ENCODE peak calls at places on chromosome 2, in five cellular contexts. B, Y, N, W and G are unnamed samples.

GRCh38 chr2:17298453-17298852 is 219.8 kb downstream of the RAD51AP2 start:
- DNase-seq in Y (no peak), W (no peak), N (no peak), B (no peak), G (no peak)

GRCh38 chr2:207276858-207277257 is 111.1 kb upstream of the KLF7 start:
- DNase-seq in B (no peak), W (no peak), N (no peak), Y (no peak), G (no peak)

GRCh38 chr2:174053285-174053684 is 88.1 kb upstream of the SP3 start:
- DNase-seq in N (no peak), B (peak; percentile 36), Y (no peak), W (no peak), G (peak; percentile 50)

GRCh38 chr2:127576433-127577207 is 41.1 kb downstream of the MYO7B start:
- DNase-seq in B (peak; percentile 79), Y (peak; percentile 70), N (no peak), W (peak; percentile 89), G (no peak)

GRCh38 chr2:62038980-62039771 is 133.7 kb downstream of the COMMD1 start:
- DNase-seq in N (no peak), W (no peak), B (no peak), Y (no peak), G (no peak)

GRCh38 chr2:130873700-130874346 is 37.1 kb downstream of the ARHGEF4 start:
- DNase-seq in B (peak; percentile 75), W (peak; percentile 33), Y (peak; percentile 81), N (peak; percentile 48), G (peak; percentile 84)

GRCh38 chr2:20164061-20164733 is 60.7 kb downstream of the SDC1 start:
- DNase-seq in N (no peak), B (peak; percentile 49), Y (no peak), W (no peak), G (peak; percentile 40)

GRCh38 chr2:235406420-235406819 is 87.4 kb upstream of the AGAP1 start:
- DNase-seq in B (no peak), W (no peak), N (no peak), Y (no peak), G (no peak)

GRCh38 chr2:182649316-182649715 is 66.7 kb upstream of the DNAJC10 start:
- DNase-seq in Y (peak; percentile 56), N (no peak), B (peak; percentile 70), W (no peak), G (peak; percentile 71)

GRCh38 chr2:85537600-85538506 is 1.1 kb upstream of the MAT2A start:
- DNase-seq in W (peak; percentile 74), N (no peak), B (peak; percentile 80), Y (peak; percentile 76), G (peak; percentile 75)

GRCh38 chr2:190947711-190948251 is 66.2 kb downstream of the STAT1 start:
- DNase-seq in Y (peak; percentile 51), N (no peak), B (peak; percentile 67), W (no peak), G (no peak)

GRCh38 chr2:98819350-98819749 is 88.4 kb upstream of the MGAT4A start:
- DNase-seq in W (no peak), Y (no peak), N (no peak), B (no peak), G (no peak)

GRCh38 chr2:60553992-60554648 is 666 bp upstream of the BCL11A start:
- DNase-seq in W (no peak), Y (peak; percentile 79), B (peak; percentile 80), N (no peak), G (peak; percentile 73)

GRCh38 chr2:237616373-237617304 is 10.7 kb upstream of the LRRFIP1 start:
- DNase-seq in Y (no peak), B (peak; percentile 53), W (no peak), N (no peak), G (no peak)

GRCh38 chr2:150476213-150476740 is 11.2 kb downstream of the RND3 start:
- DNase-seq in W (no peak), B (no peak), N (no peak), Y (no peak), G (no peak)

GRCh38 chr2:65276604-65277003 is 49.0 kb downstream of the ACTR2 start:
- DNase-seq in Y (no peak), N (no peak), W (no peak), B (no peak), G (no peak)

GRCh38 chr2:15720561-15721307 is 129.1 kb downstream of the DDX1 start:
- DNase-seq in B (no peak), N (no peak), W (no peak), Y (no peak), G (no peak)

GRCh38 chr2:133773862-133774674 is 205.8 kb upstream of the NCKAP5 start:
- DNase-seq in Y (no peak), N (no peak), W (no peak), B (no peak), G (no peak)

GRCh38 chr2:158487419-158487818 is 30.7 kb downstream of the PKP4 start:
- DNase-seq in Y (no peak), N (no peak), B (no peak), W (no peak), G (no peak)

GRCh38 chr2:96493072-96493471 is 12.1 kb downstream of the NEURL3 start:
- DNase-seq in B (no peak), Y (no peak), N (no peak), W (no peak), G (peak; percentile 41)

GRCh38 chr2:164574931-164575330 is 46.4 kb downstream of the GRB14 start:
- DNase-seq in N (no peak), W (no peak), B (no peak), Y (no peak), G (no peak)

GRCh38 chr2:12819098-12819465 is 102.3 kb downstream of the TRIB2 start:
- DNase-seq in N (no peak), B (peak; percentile 49), Y (peak; percentile 80), W (peak; percentile 78), G (no peak)

GRCh38 chr2:97726311-97727064 is 13.1 kb downstream of the ZAP70 start:
- DNase-seq in N (no peak), B (peak; percentile 50), W (no peak), Y (no peak), G (no peak)

GRCh38 chr2:158459161-158460003 is 2.6 kb downstream of the PKP4 start:
- DNase-seq in Y (no peak), W (no peak), N (no peak), B (peak; percentile 23), G (no peak)

GRCh38 chr2:161428240-161428587 is 12.1 kb downstream of the TBR1 start:
- DNase-seq in B (no peak), W (no peak), Y (no peak), N (no peak), G (peak; percentile 67)

DNA sequence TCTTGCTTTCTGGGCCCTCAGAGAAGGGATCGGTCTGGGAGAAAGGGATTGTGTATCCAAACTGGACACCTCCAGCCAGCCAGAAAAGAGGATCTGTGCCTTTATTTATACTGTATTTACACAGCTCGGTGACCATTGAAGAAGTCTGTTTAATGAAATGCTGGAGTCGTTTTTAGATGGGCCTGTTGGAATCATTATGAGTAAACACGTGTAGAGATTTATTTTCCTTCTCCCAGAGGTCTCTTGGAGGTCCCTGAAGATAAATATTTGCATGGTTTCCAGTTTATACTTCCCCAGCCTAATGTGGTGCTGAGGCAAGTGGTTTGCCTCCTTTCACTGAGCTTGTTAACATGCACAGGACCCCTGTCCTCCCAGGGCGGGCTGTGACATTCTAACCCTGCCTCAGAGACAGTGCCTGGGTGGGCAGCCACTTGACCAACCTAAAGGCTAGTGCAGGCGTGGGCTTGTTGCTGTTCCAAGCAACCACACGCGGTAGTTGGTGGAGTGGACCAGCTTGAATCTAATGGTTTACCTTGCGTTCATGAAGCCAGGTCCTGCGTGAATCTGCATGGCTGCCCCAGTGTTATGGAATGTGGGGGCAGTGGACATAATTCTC is 130.0 kb upstream of the DLX2 start:
- DNase-seq in W (no peak), N (no peak), B (no peak), Y (no peak), G (no peak)
- H3K4me1 ChIP-seq in W (no peaks in the 10 kb centered on the region), N (peaks cover 23% of the 10 kb centered on the region), B (no peaks in the 10 kb centered on the region), Y (peaks cover 7% of the 10 kb centered on the region), G (peaks cover 23% of the 10 kb centered on the region)

GRCh38 chr2:57759822-57760300 is 286.7 kb upstream of the VRK2 start:
- DNase-seq in B (peak; percentile 87), N (peak; percentile 55), Y (peak; percentile 91), W (peak; percentile 64), G (peak; percentile 96)
- H3K4me3 ChIP-seq in B (peak overlapping the region; percentile 28), N (no peak overlapping the region), Y (no peak overlapping the region), W (peak overlapping the region; percentile 24), G (peak overlapping the region; percentile 12)

DNA sequence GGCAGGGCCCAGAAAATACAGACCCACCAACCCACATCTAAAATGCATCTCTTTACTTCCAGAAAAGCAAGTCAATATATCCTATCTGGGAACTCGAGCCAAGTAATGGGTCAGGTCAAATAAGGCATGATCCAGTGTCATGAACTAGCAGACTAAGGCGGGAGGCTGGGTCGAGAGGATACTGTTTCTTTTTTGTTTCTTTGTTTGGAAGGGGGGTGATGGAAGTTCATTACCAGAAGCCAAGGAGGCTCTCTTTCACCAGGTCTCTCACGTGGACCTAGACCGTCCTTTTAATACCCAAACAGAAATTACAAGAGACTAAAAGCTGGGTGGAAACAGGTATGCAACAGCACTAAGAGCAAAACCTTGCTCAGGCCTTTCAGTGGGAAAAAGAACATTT is 108.3 kb downstream of the HDAC4 start:
- DNase-seq in Y (no peak), B (no peak), W (peak; percentile 12), N (no peak), G (no peak)
- H3K4me1 ChIP-seq in Y (peaks cover 46% of the 10 kb centered on the region), B (peaks cover 18% of the 10 kb centered on the region), W (peaks cover 97% of the 10 kb centered on the region), N (peaks cover 79% of the 10 kb centered on the region), G (peaks cover 83% of the 10 kb centered on the region)

GRCh38 chr2:74957886-74958276 is 562 bp upstream of the POLE4 start:
- DNase-seq in Y (no peak), W (no peak), B (no peak), N (no peak), G (no peak)
- H3K4me3 ChIP-seq in Y (peak overlapping the region; percentile 87), W (peak overlapping the region; percentile 66), B (peak overlapping the region; percentile 80), N (peak overlapping the region; percentile 46), G (peak overlapping the region; percentile 58)